ENCODE peak calls at places on chromosome 11, in seven cellular contexts. One of them, this sample, is unnamed.

GRCh38 chr11:46386674-46387073 is 4.9 kb downstream of the CHRM4 start:
- DNase-seq in pons: no peak
- DNase-seq in EL: peak
- DNase-seq in occipital lobe: no peak
- DNase-seq in skeletal muscle cell: no peak
- DNase-seq in iris pigment epithelial cell: no peak
- DNase-seq in pancreas: no peak
- DNase-seq in this sample: no peak

GRCh38 chr11:91100432-91100831 is 877.6 kb upstream of the CHORDC1 start:
- DNase-seq in pons: no peak
- DNase-seq in EL: peak
- DNase-seq in occipital lobe: no peak
- DNase-seq in skeletal muscle cell: peak
- DNase-seq in iris pigment epithelial cell: peak
- DNase-seq in pancreas: no peak
- DNase-seq in this sample: no peak

GRCh38 chr11:4636962-4637661 is at the start of gene OR51D1:
- DNase-seq in pons: peak
- DNase-seq in EL: peak
- DNase-seq in occipital lobe: peak
- DNase-seq in skeletal muscle cell: peak
- DNase-seq in iris pigment epithelial cell: peak
- DNase-seq in pancreas: peak
- DNase-seq in this sample: peak

GRCh38 chr11:119363081-119363861 is 16.8 kb upstream of the MFRP start:
- DNase-seq in pons: no peak
- DNase-seq in EL: no peak
- DNase-seq in occipital lobe: no peak
- DNase-seq in skeletal muscle cell: no peak
- DNase-seq in iris pigment epithelial cell: no peak
- DNase-seq in pancreas: peak
- DNase-seq in this sample: peak

GRCh38 chr11:121514401-121514981 is 61.7 kb upstream of the SORL1-AS1 start:
- DNase-seq in pons: no peak
- DNase-seq in EL: no peak
- DNase-seq in occipital lobe: no peak
- DNase-seq in skeletal muscle cell: no peak
- DNase-seq in iris pigment epithelial cell: no peak
- DNase-seq in pancreas: no peak
- DNase-seq in this sample: no peak

GRCh38 chr11:1782831-1783724 is 19.4 kb upstream of the CTSD start:
- DNase-seq in pons: no peak
- DNase-seq in EL: peak
- DNase-seq in occipital lobe: no peak
- DNase-seq in skeletal muscle cell: no peak
- DNase-seq in iris pigment epithelial cell: peak
- DNase-seq in pancreas: no peak
- DNase-seq in this sample: no peak

GRCh38 chr11:68040121-68040956 is 1.5 kb downstream of the TCIRG1 start:
- DNase-seq in pons: peak
- DNase-seq in EL: peak
- DNase-seq in occipital lobe: no peak
- DNase-seq in skeletal muscle cell: peak
- DNase-seq in iris pigment epithelial cell: peak
- DNase-seq in pancreas: peak
- DNase-seq in this sample: no peak

GRCh38 chr11:112481431-112481830 is 220.8 kb upstream of the PLET1 start:
- DNase-seq in pons: no peak
- DNase-seq in EL: no peak
- DNase-seq in occipital lobe: no peak
- DNase-seq in skeletal muscle cell: no peak
- DNase-seq in iris pigment epithelial cell: no peak
- DNase-seq in pancreas: no peak
- DNase-seq in this sample: no peak

GRCh38 chr11:62671272-62671603 is 235 bp upstream of the UQCC3 start:
- DNase-seq in pons: no peak
- DNase-seq in EL: no peak
- DNase-seq in occipital lobe: no peak
- DNase-seq in skeletal muscle cell: no peak
- DNase-seq in iris pigment epithelial cell: no peak
- DNase-seq in pancreas: peak
- DNase-seq in this sample: no peak

GRCh38 chr11:120314861-120315260 is 10.2 kb upstream of the TLCD5 start:
- DNase-seq in pons: no peak
- DNase-seq in EL: no peak
- DNase-seq in occipital lobe: no peak
- DNase-seq in skeletal muscle cell: no peak
- DNase-seq in iris pigment epithelial cell: no peak
- DNase-seq in pancreas: no peak
- DNase-seq in this sample: no peak

GRCh38 chr11:126100681-126101080 is 38.0 kb upstream of the CDON start:
- DNase-seq in pons: no peak
- DNase-seq in EL: no peak
- DNase-seq in occipital lobe: no peak
- DNase-seq in skeletal muscle cell: no peak
- DNase-seq in iris pigment epithelial cell: no peak
- DNase-seq in pancreas: no peak
- DNase-seq in this sample: no peak

GRCh38 chr11:47589504-47590025 is 3.1 kb downstream of the FAM180B start:
- DNase-seq in pons: no peak
- DNase-seq in EL: no peak
- DNase-seq in occipital lobe: no peak
- DNase-seq in skeletal muscle cell: no peak
- DNase-seq in iris pigment epithelial cell: no peak
- DNase-seq in pancreas: no peak
- DNase-seq in this sample: no peak

GRCh38 chr11:12362857-12363256 is 14.5 kb upstream of the PARVA start:
- DNase-seq in pons: no peak
- DNase-seq in EL: no peak
- DNase-seq in occipital lobe: no peak
- DNase-seq in skeletal muscle cell: no peak
- DNase-seq in iris pigment epithelial cell: no peak
- DNase-seq in pancreas: no peak
- DNase-seq in this sample: no peak

GRCh38 chr11:119000906-119001305 is 3.0 kb downstream of the CENATAC start:
- DNase-seq in pons: no peak
- DNase-seq in EL: peak
- DNase-seq in occipital lobe: no peak
- DNase-seq in skeletal muscle cell: no peak
- DNase-seq in iris pigment epithelial cell: peak
- DNase-seq in pancreas: no peak
- DNase-seq in this sample: no peak

GRCh38 chr11:47408598-47409439 is 429 bp downstream of the SLC39A13 start:
- DNase-seq in pons: no peak
- DNase-seq in EL: peak
- DNase-seq in occipital lobe: no peak
- DNase-seq in skeletal muscle cell: peak
- DNase-seq in iris pigment epithelial cell: peak
- DNase-seq in pancreas: peak
- DNase-seq in this sample: peak

GRCh38 chr11:12719221-12719620 is 45.0 kb downstream of the TEAD1 start:
- DNase-seq in pons: no peak
- DNase-seq in EL: no peak
- DNase-seq in occipital lobe: no peak
- DNase-seq in skeletal muscle cell: no peak
- DNase-seq in iris pigment epithelial cell: peak
- DNase-seq in pancreas: no peak
- DNase-seq in this sample: no peak

GRCh38 chr11:69464621-69464960 is 16.9 kb upstream of the LINC01488 start:
- DNase-seq in pons: no peak
- DNase-seq in EL: no peak
- DNase-seq in occipital lobe: no peak
- DNase-seq in skeletal muscle cell: no peak
- DNase-seq in iris pigment epithelial cell: no peak
- DNase-seq in pancreas: peak
- DNase-seq in this sample: no peak

GRCh38 chr11:21465203-21465602 is 727.7 kb upstream of the ANO5 start:
- DNase-seq in pons: no peak
- DNase-seq in EL: no peak
- DNase-seq in occipital lobe: no peak
- DNase-seq in skeletal muscle cell: no peak
- DNase-seq in iris pigment epithelial cell: no peak
- DNase-seq in pancreas: no peak
- DNase-seq in this sample: no peak

GRCh38 chr11:73292481-73292880 is 15.6 kb upstream of the ARHGEF17 start:
- DNase-seq in pons: no peak
- DNase-seq in EL: no peak
- DNase-seq in occipital lobe: no peak
- DNase-seq in skeletal muscle cell: no peak
- DNase-seq in iris pigment epithelial cell: no peak
- DNase-seq in pancreas: no peak
- DNase-seq in this sample: no peak

GRCh38 chr11:113313601-113314000 is 782 bp upstream of the TTC12 start:
- DNase-seq in pons: no peak
- DNase-seq in EL: peak
- DNase-seq in occipital lobe: no peak
- DNase-seq in skeletal muscle cell: no peak
- DNase-seq in iris pigment epithelial cell: no peak
- DNase-seq in pancreas: no peak
- DNase-seq in this sample: no peak

GRCh38 chr11:4027746-4028145 is 66.9 kb upstream of the RRM1 start:
- DNase-seq in pons: no peak
- DNase-seq in EL: no peak
- DNase-seq in occipital lobe: no peak
- DNase-seq in skeletal muscle cell: no peak
- DNase-seq in iris pigment epithelial cell: no peak
- DNase-seq in pancreas: no peak
- DNase-seq in this sample: no peak

GRCh38 chr11:126583101-126583500 is 227.6 kb downstream of the ST3GAL4 start:
- DNase-seq in pons: no peak
- DNase-seq in EL: no peak
- DNase-seq in occipital lobe: no peak
- DNase-seq in skeletal muscle cell: no peak
- DNase-seq in iris pigment epithelial cell: no peak
- DNase-seq in pancreas: no peak
- DNase-seq in this sample: peak

GRCh38 chr11:63535734-63536133 is 874 bp upstream of the PLAAT4 start:
- DNase-seq in pons: no peak
- DNase-seq in EL: peak
- DNase-seq in occipital lobe: no peak
- DNase-seq in skeletal muscle cell: no peak
- DNase-seq in iris pigment epithelial cell: no peak
- DNase-seq in pancreas: no peak
- DNase-seq in this sample: no peak